ENCODE peak calls at places on chromosomes 16 and 17, in four cellular contexts. E, G, X and U are unnamed samples.

GRCh38 chr16:69669577-69669976 is 56.8 kb downstream of the NQO1 start:
- DNase-seq in E (no peak), G (no peak), X (no peak), U (no peak)

GRCh38 chr17:40791808-40792436 is 7.8 kb downstream of the KRT28 start:
- DNase-seq in E (peak), G (peak), X (peak), U (no peak)

GRCh38 chr16:49112754-49113153 is 168.9 kb downstream of the CBLN1 start:
- DNase-seq in E (peak), G (no peak), X (no peak), U (no peak)

GRCh38 chr17:59287452-59287851 is 44.0 kb upstream of the YPEL2 start:
- DNase-seq in E (peak), G (peak), X (no peak), U (no peak)

GRCh38 chr16:12171206-12171605 is 194.7 kb downstream of the SNX29 start:
- DNase-seq in E (no peak), G (no peak), X (no peak), U (no peak)

GRCh38 chr17:78993241-78993956 is 13.7 kb upstream of the LGALS3BP start:
- DNase-seq in E (peak), G (peak), X (peak), U (peak)

GRCh38 chr16:85395207-85395912 is 217.8 kb upstream of the GSE1 start:
- DNase-seq in E (peak), G (peak), X (peak), U (peak)

GRCh38 chr17:66522591-66523272 is 220.3 kb downstream of the PRKCA start:
- DNase-seq in E (no peak), G (no peak), X (no peak), U (no peak)

GRCh38 chr16:88635671-88636070 is 2.7 kb upstream of the IL17C start:
- DNase-seq in E (no peak), G (no peak), X (no peak), U (no peak)

GRCh38 chr16:78458588-78458987 is 359.1 kb downstream of the WWOX start:
- DNase-seq in E (no peak), G (no peak), X (no peak), U (no peak)

GRCh38 chr17:12790806-12791148 is 1.5 kb downstream of the ARHGAP44 start:
- DNase-seq in E (no peak), G (no peak), X (peak), U (no peak)

GRCh38 chr17:42509409-42509808 is 26.6 kb upstream of the NAGLU start:
- DNase-seq in E (no peak), G (no peak), X (peak), U (no peak)

GRCh38 chr17:60139438-60140285 is 10.1 kb upstream of the CA4 start:
- DNase-seq in E (peak), G (peak), X (peak), U (peak)

GRCh38 chr17:63928172-63928666 is 3.9 kb downstream of the CD79B start:
- DNase-seq in E (no peak), G (no peak), X (no peak), U (no peak)

GRCh38 chr17:10032142-10032541 is 127.1 kb upstream of the RCVRN start:
- DNase-seq in E (no peak), G (peak), X (no peak), U (no peak)

GRCh38 chr17:12282056-12282455 is 261.4 kb downstream of the MAP2K4 start:
- DNase-seq in E (no peak), G (no peak), X (no peak), U (no peak)

GRCh38 chr16:86786338-86786737 is 208.0 kb downstream of the FOXL1 start:
- DNase-seq in E (no peak), G (no peak), X (no peak), U (no peak)

GRCh38 chr16:11105038-11105903 is 150.7 kb downstream of the SOCS1 start:
- DNase-seq in E (peak), G (peak), X (no peak), U (peak)

GRCh38 chr17:6269474-6269873 is 165.4 kb downstream of the AIPL1 start:
- DNase-seq in E (no peak), G (peak), X (peak), U (peak)

GRCh38 chr17:10162034-10162433 is 36.4 kb downstream of the GAS7 start:
- DNase-seq in E (no peak), G (peak), X (no peak), U (peak)

GRCh38 chr16:75322706-75323105 is 71.3 kb upstream of the BCAR1 start:
- DNase-seq in E (no peak), G (peak), X (no peak), U (no peak)

GRCh38 chr16:11312718-11313492 is 31.8 kb upstream of the PRM1 start:
- DNase-seq in E (no peak), G (peak), X (peak), U (no peak)

GRCh38 chr17:10171581-10171981 is 26.8 kb downstream of the GAS7 start:
- DNase-seq in E (no peak), G (peak), X (no peak), U (no peak)

GRCh38 chr16:74737521-74737920 is 36.9 kb upstream of the MLKL start:
- DNase-seq in E (no peak), G (no peak), X (no peak), U (no peak)

GRCh38 chr17:14866266-14866665 is 398.9 kb downstream of the PMP22 start:
- DNase-seq in E (no peak), G (peak), X (no peak), U (no peak)

GRCh38 chr17:50279639-50280038 is 5.4 kb downstream of the TMEM92 start:
- DNase-seq in E (no peak), G (no peak), X (no peak), U (no peak)

GRCh38 chr17:33057564-33057963 is 65.9 kb downstream of the SPACA3 start:
- DNase-seq in E (no peak), G (no peak), X (no peak), U (no peak)

GRCh38 chr17:31558748-31559646 is 167.5 kb downstream of the RAB11FIP4 start:
- DNase-seq in E (peak), G (peak), X (peak), U (peak)

GRCh38 chr16:29702307-29702706 is 23.3 kb downstream of the QPRT start:
- DNase-seq in E (no peak), G (no peak), X (no peak), U (no peak)

GRCh38 chr17:32627233-32628008 is 140.6 kb downstream of the CDK5R1 start:
- DNase-seq in E (no peak), G (peak), X (no peak), U (no peak)

GRCh38 chr16:82639666-82640336 is 13.0 kb downstream of the CDH13 start:
- DNase-seq in E (no peak), G (peak), X (peak), U (peak)

GRCh38 chr16:66899310-66899944 is 19.1 kb downstream of the PDP2 start:
- DNase-seq in E (no peak), G (peak), X (no peak), U (no peak)

GRCh38 chr17:48600244-48601098 is 4.3 kb downstream of the HOXB6 start:
- DNase-seq in E (no peak), G (no peak), X (no peak), U (no peak)

GRCh38 chr17:72253597-72253996 is 132.8 kb downstream of the SOX9 start:
- DNase-seq in E (no peak), G (no peak), X (no peak), U (no peak)

GRCh38 chr17:72244942-72245341 is 124.1 kb downstream of the SOX9 start:
- DNase-seq in E (no peak), G (peak), X (no peak), U (no peak)

GRCh38 chr17:72250206-72250605 is 129.4 kb downstream of the SOX9 start:
- DNase-seq in E (no peak), G (no peak), X (no peak), U (no peak)

GRCh38 chr17:72244494-72244893 is 123.7 kb downstream of the SOX9 start:
- DNase-seq in E (no peak), G (peak), X (no peak), U (no peak)

GRCh38 chr17:72249441-72249840 is 128.6 kb downstream of the SOX9 start:
- DNase-seq in E (no peak), G (no peak), X (peak), U (no peak)
- TF ChIP-seq CTCF in E (no peak), G (no peak), X (no peak), U (no peak)

GRCh38 chr17:74343526-74344284 is 17.7 kb downstream of the KIF19 start:
- DNase-seq in E (no peak), G (no peak), X (no peak), U (no peak)

GRCh38 chr17:74344658-74345057 is 17.0 kb downstream of the BTBD17 start:
- DNase-seq in E (no peak), G (no peak), X (no peak), U (no peak)

GRCh38 chr17:74340470-74341023 is 14.5 kb downstream of the KIF19 start:
- DNase-seq in E (no peak), G (no peak), X (no peak), U (no peak)

GRCh38 chr17:74345433-74346241 is 16.0 kb downstream of the BTBD17 start:
- DNase-seq in E (no peak), G (no peak), X (no peak), U (no peak)

DNA sequence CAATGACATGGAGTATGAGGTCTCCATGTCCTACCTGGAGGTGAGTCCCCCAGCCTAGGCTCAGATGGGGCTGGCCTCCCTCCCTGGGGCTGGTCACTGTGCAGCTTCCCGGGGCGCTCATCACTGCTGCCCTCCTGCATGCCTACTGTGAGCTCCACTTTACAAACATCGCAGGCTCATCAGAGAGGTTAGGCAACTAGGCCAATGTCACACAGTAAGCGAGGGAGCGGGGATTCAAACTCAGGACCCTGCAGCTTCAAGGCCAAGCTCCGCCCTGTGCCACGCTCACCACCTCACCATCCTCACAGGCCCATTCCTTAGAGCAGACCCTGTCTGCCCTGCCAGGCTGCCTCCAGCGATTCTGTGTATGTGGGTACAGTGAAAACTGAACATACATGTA is 17.1 kb downstream of the KIF19 start:
- DNase-seq in E (no peak), G (no peak), X (no peak), U (no peak)
- TF ChIP-seq CTCF in E (no peak), G (no peak), X (no peak), U (no peak)

GRCh38 chr17:82933911-82934310 is 94.1 kb upstream of the ZNF750 start:
- DNase-seq in E (no peak), G (no peak), X (no peak), U (no peak)
- TF ChIP-seq CTCF in E (no peak), G (no peak), X (no peak), U (no peak)

GRCh38 chr17:17664073-17664470 is 17.2 kb upstream of the RAI1 start:
- DNase-seq in E (no peak), G (no peak), X (no peak), U (no peak)

GRCh38 chr17:17667231-17667630 is 14.0 kb upstream of the RAI1 start:
- DNase-seq in E (no peak), G (no peak), X (no peak), U (no peak)

GRCh38 chr17:17667947-17668346 is 13.3 kb upstream of the RAI1 start:
- DNase-seq in E (no peak), G (no peak), X (peak), U (no peak)

GRCh38 chr17:17665255-17665654 is 16.0 kb upstream of the RAI1 start:
- DNase-seq in E (no peak), G (no peak), X (no peak), U (no peak)

GRCh38 chr17:17666111-17666714 is 15.0 kb upstream of the RAI1 start:
- DNase-seq in E (no peak), G (peak), X (peak), U (no peak)
- TF ChIP-seq CTCF in E (no peak), G (no peak), X (no peak), U (no peak)

GRCh38 chr17:34443832-34444469 is 80.9 kb upstream of the CCL1 start:
- DNase-seq in E (no peak), G (no peak), X (peak), U (no peak)
- TF ChIP-seq CTCF in E (no peak), G (no peak), X (no peak), U (peak)

DNA sequence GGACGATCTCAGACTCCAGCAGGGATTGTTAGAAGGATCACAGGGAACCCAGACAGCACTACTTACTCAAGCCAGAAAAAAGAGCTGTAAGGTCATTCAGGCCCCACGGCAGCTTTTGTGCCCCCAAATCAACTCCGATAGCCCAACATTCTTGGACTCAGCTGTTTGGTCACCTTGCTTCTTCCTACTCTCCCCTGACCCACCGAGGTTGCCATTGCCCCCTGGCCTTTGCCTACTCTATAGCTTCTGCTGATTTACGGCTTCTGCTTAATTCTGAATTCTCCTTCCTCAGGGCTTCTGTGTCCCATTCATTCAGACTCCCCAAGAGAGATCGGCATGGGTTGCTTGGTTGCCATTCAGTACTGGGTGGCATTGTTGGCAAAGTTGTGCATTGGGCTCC is 8.6 kb upstream of the ITPRIPL2 start:
- DNase-seq in E (no peak), G (no peak), X (no peak), U (no peak)
- TF ChIP-seq CTCF in E (no peak), G (no peak), X (no peak), U (no peak)

GRCh38 chr17:8186787-8187516 is 3.0 kb downstream of the BORCS6 start:
- DNase-seq in E (peak), G (peak), X (peak), U (peak)
- TF ChIP-seq CTCF in E (no peak), G (peak), X (no peak), U (peak)

GRCh38 chr17:58096892-58097291 is 13.7 kb downstream of the DYNLL2 start:
- DNase-seq in E (no peak), G (no peak), X (no peak), U (no peak)
- TF ChIP-seq CTCF in E (no peak), G (no peak), X (no peak), U (no peak)

GRCh38 chr16:55657616-55658015 is 1.8 kb downstream of the SLC6A2 start:
- DNase-seq in E (no peak), G (no peak), X (no peak), U (no peak)

GRCh38 chr16:55653106-55653505 is 2.7 kb upstream of the SLC6A2 start:
- DNase-seq in E (no peak), G (no peak), X (no peak), U (no peak)

GRCh38 chr16:55655381-55655708 is 443 bp upstream of the SLC6A2 start:
- DNase-seq in E (no peak), G (no peak), X (no peak), U (no peak)

GRCh38 chr16:55656695-55657092 is 906 bp downstream of the SLC6A2 start:
- DNase-seq in E (no peak), G (no peak), X (no peak), U (no peak)

DNA sequence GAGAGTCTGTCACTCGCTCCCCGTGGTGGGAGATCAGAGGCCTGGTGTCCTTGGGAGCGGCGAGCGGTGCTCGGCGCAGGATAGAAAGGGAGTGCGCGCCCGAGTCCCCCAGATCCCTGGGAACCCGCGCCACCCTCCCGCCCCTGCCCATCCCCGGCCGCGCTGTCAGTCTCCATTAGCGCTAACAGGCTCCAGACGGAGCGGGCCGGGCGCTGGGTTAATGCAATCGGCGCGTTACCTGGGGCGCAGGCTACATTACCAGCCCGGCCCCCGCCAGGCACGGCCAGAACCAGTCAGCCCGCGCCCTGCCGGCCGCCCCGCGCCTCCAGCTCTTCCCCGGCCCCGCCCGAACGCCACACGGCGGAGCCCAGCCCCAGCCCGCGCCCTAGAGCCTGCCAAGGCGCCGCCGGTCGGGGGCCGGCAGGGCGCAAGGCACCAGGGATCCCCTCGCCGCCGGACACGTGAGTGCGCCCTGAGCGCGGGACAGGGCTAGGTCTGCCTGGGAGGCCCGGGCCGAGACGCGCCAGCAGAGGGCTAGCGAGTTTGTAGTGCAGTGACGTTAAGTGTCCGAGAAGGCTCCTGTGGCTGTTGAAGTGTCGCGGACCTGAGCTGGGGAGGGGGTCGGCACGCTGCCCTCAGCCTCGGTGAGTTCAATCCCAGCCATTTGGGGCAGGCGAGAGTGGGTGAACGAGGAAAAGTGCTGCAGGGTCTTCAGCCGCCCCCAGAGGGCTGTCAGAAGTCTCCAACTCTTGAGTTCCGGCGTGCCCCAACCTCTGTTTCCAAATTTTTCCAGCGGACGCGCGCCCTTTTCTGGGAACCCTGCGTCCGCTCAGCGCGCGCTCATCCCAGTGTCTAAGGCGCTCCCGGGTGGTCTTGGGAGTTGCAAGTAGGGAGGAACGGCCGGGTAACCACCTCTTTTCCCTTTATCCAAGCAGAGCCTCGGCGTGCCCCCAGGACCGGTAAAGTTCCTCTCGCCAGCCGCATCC is at the start of gene SLC6A2:
- DNase-seq in E (no peak), G (no peak), X (no peak), U (no peak)
- TF ChIP-seq CTCF in E (no peak), G (no peak), X (no peak), U (no peak)

GRCh38 chr17:1636732-1637285 is 8.2 kb upstream of the SLC43A2 start:
- DNase-seq in E (no peak), G (no peak), X (no peak), U (no peak)
- TF ChIP-seq CTCF in E (no peak), G (no peak), X (no peak), U (no peak)